ENCODE peak calls at places on chromosome 4, in four cellular contexts. K is caudate nucleus; A is stimulated activated CD4-positive, alpha-beta T cell treated with anti-CD3 and anti-CD28 coated beads, Interleukin-4, amount 100 ng/mL, for 1 hour; O is NCI-H2029 treated with DMSO at 0.1 percent for 48 hours. P is an unnamed sample.

GRCh38 chr4:31104033-31104432 is 383.9 kb downstream of the PCDH7 start:
- DNase-seq in K (no peak), A (no peak), O (no peak), P (peak)

GRCh38 chr4:28007693-28008092 is 1147.1 kb downstream of the STIM2 start:
- DNase-seq in K (peak), A (no peak), O (no peak), P (no peak)

GRCh38 chr4:86403575-86403974 is 43.7 kb upstream of the MAPK10 start:
- DNase-seq in K (no peak), A (no peak), O (no peak), P (no peak)

GRCh38 chr4:26320159-26320452 is 708 bp upstream of the RBPJ start:
- DNase-seq in K (peak), A (no peak), O (no peak), P (no peak)

GRCh38 chr4:13162886-13163285 is 321.3 kb downstream of the RAB28 start:
- DNase-seq in K (no peak), A (no peak), O (peak), P (no peak)

GRCh38 chr4:141706445-141706844 is 70.1 kb downstream of the IL15 start:
- DNase-seq in K (no peak), A (no peak), O (no peak), P (no peak)

GRCh38 chr4:163991268-163991667 is 496.8 kb downstream of the TMA16 start:
- DNase-seq in K (no peak), A (no peak), O (no peak), P (no peak)

GRCh38 chr4:157265281-157265680 is 44.8 kb downstream of the GRIA2 start:
- DNase-seq in K (no peak), A (no peak), O (peak), P (no peak)

GRCh38 chr4:38314663-38315062 is 349.3 kb upstream of the KLF3 start:
- DNase-seq in K (no peak), A (no peak), O (peak), P (peak)

GRCh38 chr4:6205973-6206372 is 5.6 kb upstream of the JAKMIP1 start:
- DNase-seq in K (no peak), A (no peak), O (no peak), P (no peak)

GRCh38 chr4:120293341-120293740 is 226.7 kb upstream of the MAD2L1 start:
- DNase-seq in K (no peak), A (no peak), O (no peak), P (no peak)

GRCh38 chr4:175806741-175807140 is 5.3 kb downstream of the GPM6A start:
- DNase-seq in K (no peak), A (no peak), O (no peak), P (no peak)

GRCh38 chr4:73707918-73708577 is 32.3 kb upstream of the CXCL8 start:
- DNase-seq in K (no peak), A (no peak), O (no peak), P (no peak)

GRCh38 chr4:29588615-29589014 is 1131.6 kb upstream of the PCDH7 start:
- DNase-seq in K (no peak), A (no peak), O (no peak), P (no peak)

GRCh38 chr4:99710681-99711345 is 53.2 kb upstream of the C4orf54 start:
- DNase-seq in K (no peak), A (no peak), O (no peak), P (no peak)

GRCh38 chr4:51843309-51844156 is 580 bp downstream of the DCUN1D4 start:
- DNase-seq in K (peak), A (peak), O (no peak), P (no peak)

GRCh38 chr4:122661176-122661575 is 40.3 kb upstream of the IL21 start:
- DNase-seq in K (no peak), A (no peak), O (no peak), P (no peak)

GRCh38 chr4:175784986-175785525 is 27.0 kb downstream of the GPM6A start:
- DNase-seq in K (peak), A (no peak), O (no peak), P (no peak)

GRCh38 chr4:47486306-47486705 is 1.2 kb downstream of the ATP10D start:
- DNase-seq in K (peak), A (no peak), O (no peak), P (no peak)

GRCh38 chr4:17480530-17480929 is 31.4 kb downstream of the QDPR start:
- DNase-seq in K (no peak), A (no peak), O (no peak), P (no peak)

GRCh38 chr4:41506071-41506470 is 31.9 kb upstream of the LIMCH1 start:
- DNase-seq in K (no peak), A (no peak), O (no peak), P (no peak)

GRCh38 chr4:23060776-23061175 is 368.0 kb downstream of the GBA3 start:
- DNase-seq in K (no peak), A (no peak), O (no peak), P (no peak)

GRCh38 chr4:139921551-139922184 is 232.3 kb downstream of the MAML3 start:
- DNase-seq in K (no peak), A (no peak), O (peak), P (peak)

GRCh38 chr4:84971319-84971932 is 4.9 kb upstream of the WDFY3 start:
- DNase-seq in K (no peak), A (no peak), O (peak), P (peak)

GRCh38 chr4:94714761-94715160 is 43.0 kb upstream of the BMPR1B start:
- DNase-seq in K (no peak), A (no peak), O (no peak), P (no peak)

GRCh38 chr4:182194115-182194834 is 48.9 kb upstream of the TENM3 start:
- DNase-seq in K (no peak), A (no peak), O (no peak), P (no peak)

GRCh38 chr4:38691251-38692008 is 27.4 kb downstream of the KLF3 start:
- DNase-seq in K (no peak), A (no peak), O (no peak), P (no peak)

GRCh38 chr4:45036677-45037076 is 310.3 kb upstream of the GNPDA2 start:
- DNase-seq in K (no peak), A (no peak), O (no peak), P (peak)

GRCh38 chr4:181757921-181758320 is 485.3 kb upstream of the TENM3 start:
- DNase-seq in K (no peak), A (no peak), O (no peak), P (no peak)

GRCh38 chr4:127352220-127352619 is 280.5 kb upstream of the INTU start:
- DNase-seq in K (no peak), A (no peak), O (no peak), P (no peak)

P was measured in NCI-H2081 treated with DMSO at 0.1 percent for 48 hours.